ENCODE peak calls at places on chromosomes 1 and 21, in five cellular contexts. S is fibroblast of lung, A is MM.1S, Z is H9, X is GM23248. B is an unnamed sample.
A peak's percentile ranks its signal among the peaks of the same experiment; 100 is the strongest.

GRCh38 chr1:7207875-7208646 is 422.8 kb downstream of the CAMTA1 start:
- DNase-seq in S (peak; percentile 69), A (peak; percentile 51), Z (peak; percentile 87), X (peak; percentile 73), B (peak; percentile 92)

GRCh38 chr1:160681067-160681890 is 30.3 kb downstream of the CD48 start:
- DNase-seq in S (peak; percentile 6), A (peak; percentile 96), Z (peak; percentile 94), X (peak; percentile 43), B (peak; percentile 95)

GRCh38 chr1:29519733-29520132 is 283.4 kb downstream of the PTPRU start:
- DNase-seq in S (peak; percentile 14), A (no peak), Z (peak; percentile 7), X (peak; percentile 39), B (no peak)

GRCh38 chr21:32414579-32415358 is 2.3 kb downstream of the EVA1C start:
- DNase-seq in S (peak; percentile 52), A (no peak), Z (no peak), X (peak; percentile 66), B (no peak)

GRCh38 chr1:28594661-28595411 is 2.8 kb downstream of the RAB42 start:
- DNase-seq in S (peak; percentile 82), A (no peak), Z (peak; percentile 85), X (peak; percentile 74), B (no peak)

GRCh38 chr1:203380395-203381150 is 29.7 kb upstream of the FMOD start:
- DNase-seq in S (no peak), A (peak; percentile 35), Z (no peak), X (no peak), B (peak; percentile 52)

GRCh38 chr1:54595956-54596498 is 27.3 kb downstream of the FAM151A start:
- DNase-seq in S (no peak), A (no peak), Z (no peak), X (no peak), B (no peak)

GRCh38 chr21:44293551-44294231 is 6.2 kb upstream of the PFKL start:
- DNase-seq in S (no peak), A (no peak), Z (no peak), X (no peak), B (no peak)

GRCh38 chr1:229582011-229582694 is 23.6 kb upstream of the ABCB10 start:
- DNase-seq in S (peak; percentile 40), A (no peak), Z (no peak), X (peak; percentile 2), B (no peak)

GRCh38 chr1:115670476-115671175 is 28.9 kb downstream of the VANGL1 start:
- DNase-seq in S (peak; percentile 83), A (no peak), Z (no peak), X (no peak), B (no peak)

GRCh38 chr1:33094971-33095604 is 14.1 kb downstream of the AZIN2 start:
- DNase-seq in S (peak; percentile 62), A (no peak), Z (peak; percentile 73), X (peak; percentile 69), B (peak; percentile 49)

GRCh38 chr1:228311091-228311490 is 95.5 kb downstream of the TRIM11 start:
- DNase-seq in S (no peak), A (no peak), Z (no peak), X (no peak), B (no peak)

GRCh38 chr1:30681782-30682181 is 41.6 kb downstream of the MATN1 start:
- DNase-seq in S (no peak), A (no peak), Z (no peak), X (no peak), B (no peak)

GRCh38 chr1:118116909-118117308 is 68.1 kb downstream of the SPAG17 start:
- DNase-seq in S (no peak), A (no peak), Z (no peak), X (no peak), B (no peak)

GRCh38 chr1:245877976-245878375 is 629.1 kb downstream of the SMYD3 start:
- DNase-seq in S (no peak), A (no peak), Z (no peak), X (no peak), B (no peak)

GRCh38 chr1:27430903-27431653 is 38.7 kb downstream of the GPR3 start:
- DNase-seq in S (peak; percentile 30), A (peak; percentile 53), Z (no peak), X (peak; percentile 46), B (no peak)

GRCh38 chr1:166730299-166730888 is 108.9 kb upstream of the POGK start:
- DNase-seq in S (peak; percentile 32), A (peak; percentile 71), Z (peak; percentile 36), X (peak; percentile 7), B (peak; percentile 53)

GRCh38 chr1:2631136-2632050 is 1.4 kb downstream of the MMEL1 start:
- DNase-seq in S (no peak), A (no peak), Z (no peak), X (no peak), B (no peak)

GRCh38 chr1:182004601-182005000 is 56.9 kb downstream of the ZNF648 start:
- DNase-seq in S (no peak), A (no peak), Z (no peak), X (no peak), B (no peak)

GRCh38 chr1:202304370-202304769 is 37.4 kb downstream of the UBE2T start:
- DNase-seq in S (no peak), A (no peak), Z (no peak), X (no peak), B (no peak)

GRCh38 chr1:155794605-155795265 is 62.3 kb downstream of the GON4L start:
- DNase-seq in S (peak; percentile 3), A (no peak), Z (no peak), X (peak; percentile 8), B (no peak)

GRCh38 chr1:20485527-20486456 is at the start of gene CAMK2N1:
- DNase-seq in S (peak; percentile 69), A (no peak), Z (peak; percentile 64), X (peak; percentile 87), B (no peak)

GRCh38 chr1:86875722-86876121 is 38.2 kb downstream of the SELENOF start:
- DNase-seq in S (no peak), A (no peak), Z (no peak), X (no peak), B (peak; percentile 35)

GRCh38 chr1:171898956-171899355 is 57.7 kb downstream of the DNM3 start:
- DNase-seq in S (peak; percentile 39), A (no peak), Z (peak; percentile 64), X (no peak), B (no peak)

GRCh38 chr1:192951961-192952460 is 107.1 kb downstream of the UCHL5 start:
- DNase-seq in S (peak; percentile 98), A (peak; percentile 90), Z (no peak), X (peak; percentile 85), B (peak; percentile 74)

GRCh38 chr1:43835141-43836021 is 98.2 kb upstream of the ARTN start:
- DNase-seq in S (peak; percentile 97), A (peak; percentile 58), Z (peak; percentile 54), X (peak; percentile 95), B (peak; percentile 71)

GRCh38 chr1:71834570-71835441 is 447.5 kb downstream of the NEGR1 start:
- DNase-seq in S (no peak), A (no peak), Z (no peak), X (peak; percentile 0), B (no peak)

GRCh38 chr1:9655127-9655723 is 3.7 kb downstream of the PIK3CD start:
- DNase-seq in S (no peak), A (peak; percentile 9), Z (no peak), X (no peak), B (peak; percentile 66)

GRCh38 chr1:153771241-153771640 is 4.0 kb upstream of the SLC27A3 start:
- DNase-seq in S (no peak), A (no peak), Z (no peak), X (no peak), B (no peak)

GRCh38 chr1:109756848-109757521 is 6.7 kb downstream of the EPS8L3 start:
- DNase-seq in S (no peak), A (no peak), Z (no peak), X (no peak), B (no peak)

GRCh38 chr1:48627467-48627866 is 149.2 kb downstream of the BEND5 start:
- DNase-seq in S (no peak), A (no peak), Z (no peak), X (no peak), B (no peak)
- H3K4me1 ChIP-seq in S (no peaks in the 10 kb centered on the region), A (no peaks in the 10 kb centered on the region), Z (no peaks in the 10 kb centered on the region), X (no peaks in the 10 kb centered on the region), B (no peaks in the 10 kb centered on the region)

GRCh38 chr1:218473527-218473926 is 128.4 kb downstream of the TGFB2 start:
- DNase-seq in S (peak; percentile 79), A (peak; percentile 70), Z (no peak), X (no peak), B (no peak)
- H2AFZ ChIP-seq in S (no peak overlapping the region), A (peak overlapping the region; percentile 38), Z (no peak overlapping the region), X (no peak overlapping the region), B (no peak overlapping the region)

DNA sequence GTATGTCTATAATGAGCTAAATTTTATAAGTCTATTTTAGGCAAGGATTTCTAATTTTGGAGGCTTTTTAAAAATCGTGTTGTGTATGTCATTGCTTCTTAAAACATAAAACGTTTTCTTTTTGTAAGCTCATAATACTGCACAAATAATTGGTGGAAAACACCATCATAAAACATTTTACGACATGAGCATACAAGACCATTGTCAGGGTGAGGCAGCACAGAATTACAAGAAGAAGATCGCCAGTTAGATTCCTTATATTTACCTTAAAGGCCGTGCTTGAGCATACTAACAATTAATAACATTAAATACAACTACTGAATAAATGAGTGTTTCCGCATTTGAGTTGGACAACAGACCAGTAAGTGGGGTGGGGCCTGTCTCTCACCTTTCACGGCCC is 19.1 kb upstream of the LMX1A start:
- DNase-seq in S (no peak), A (no peak), Z (no peak), X (no peak), B (no peak)
- H3K27me3 ChIP-seq in S (peaks cover 15% of the 10 kb centered on the region), A (peaks cover 38% of the 10 kb centered on the region), Z (peaks cover 4% of the 10 kb centered on the region), X (peaks cover 7% of the 10 kb centered on the region), B (no peaks in the 10 kb centered on the region)

GRCh38 chr1:8370046-8370881 is 52.4 kb downstream of the SLC45A1 start:
- DNase-seq in S (peak; percentile 83), A (no peak), Z (no peak), X (peak; percentile 13), B (no peak)
- H3K4me1 ChIP-seq in S (peaks cover 38% of the 10 kb centered on the region), A (no peaks in the 10 kb centered on the region), Z (peaks cover 18% of the 10 kb centered on the region), X (peaks cover 48% of the 10 kb centered on the region), B (no peaks in the 10 kb centered on the region)

DNA sequence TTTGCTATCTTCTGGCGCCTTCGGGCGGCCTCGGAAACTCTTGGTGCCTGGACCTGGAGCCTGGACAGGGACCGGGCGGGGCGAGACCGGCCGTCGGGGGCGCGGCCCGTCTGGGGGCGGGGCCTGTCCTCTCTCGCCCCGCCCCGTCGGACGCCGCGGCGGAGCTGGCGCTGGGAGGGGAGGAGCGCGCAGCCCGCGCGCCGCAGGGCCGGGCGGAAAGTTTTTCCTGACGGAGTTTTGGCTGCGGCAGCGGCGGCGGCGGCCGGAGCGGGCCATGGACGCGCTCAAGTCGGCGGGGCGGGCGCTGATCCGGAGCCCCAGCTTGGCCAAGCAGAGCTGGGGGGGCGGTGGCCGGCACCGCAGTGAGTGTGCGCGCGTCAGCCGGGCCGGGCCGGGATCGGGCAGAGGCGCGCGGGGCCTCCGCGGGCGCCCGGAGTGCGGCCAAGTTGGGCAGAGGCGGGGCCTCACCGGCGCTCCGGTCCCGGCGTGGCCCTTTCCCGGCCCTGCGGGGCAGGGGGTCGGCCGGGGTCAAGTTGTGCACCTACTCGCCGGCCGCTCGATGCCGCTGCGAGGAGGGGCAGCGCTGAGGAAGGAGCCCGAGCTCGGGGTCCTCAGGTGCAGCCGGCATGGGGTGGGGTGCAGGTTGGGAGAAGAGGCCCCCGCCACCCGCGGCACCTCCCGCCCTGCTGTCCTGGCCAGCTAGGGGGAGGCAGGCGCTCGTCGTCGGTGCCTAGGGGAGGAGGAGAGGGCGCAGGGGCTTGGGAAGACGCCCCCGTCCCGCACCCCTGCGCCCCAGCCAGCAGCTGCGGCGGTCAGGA is at the start of gene LDLRAP1:
- DNase-seq in S (peak; percentile 64), A (peak; percentile 78), Z (peak; percentile 86), X (peak; percentile 87), B (no peak)
- H2AFZ ChIP-seq in S (peak within 1 kb of the TSS; percentile 31), A (peak within 1 kb of the TSS; percentile 87), Z (no peak within 1 kb of the TSS), X (peak within 1 kb of the TSS; percentile 64), B (no peak within 1 kb of the TSS)

B was measured in Karpas-422.